ENCODE peak calls at places on chromosomes 6 and 20, in nine cellular contexts. One of them, this sample, is unnamed.

GRCh38 chr6:119243657-119244056 is 105.9 kb downstream of the MAN1A1 start:
- DNase-seq in cardiac fibroblast: no peak
- DNase-seq in NCI-H2107: no peak
- DNase-seq in GM20000: no peak
- DNase-seq in WERI-Rb-1: no peak
- DNase-seq in stimulated activated naive CD8-positive, alpha-beta T cell treated with anti-CD3 and anti-CD28 coated beads, Interleukin-15, amount 100 ng/mL, for 72 hours: no peak
- DNase-seq in cardiac muscle cell: no peak
- DNase-seq in stomach: no peak
- DNase-seq in kidney tubule cell: no peak
- DNase-seq in this sample: no peak

GRCh38 chr6:35905841-35906498 is 14.9 kb downstream of the SRPK1 start:
- DNase-seq in cardiac fibroblast: no peak
- DNase-seq in NCI-H2107: no peak
- DNase-seq in GM20000: no peak
- DNase-seq in WERI-Rb-1: peak; percentile 71
- DNase-seq in stimulated activated naive CD8-positive, alpha-beta T cell treated with anti-CD3 and anti-CD28 coated beads, Interleukin-15, amount 100 ng/mL, for 72 hours: no peak
- DNase-seq in cardiac muscle cell: peak; percentile 14
- DNase-seq in stomach: no peak
- DNase-seq in kidney tubule cell: no peak
- DNase-seq in this sample: no peak

GRCh38 chr6:168035098-168035660 is 37.7 kb downstream of the KIF25 start:
- DNase-seq in cardiac fibroblast: peak; percentile 81
- DNase-seq in NCI-H2107: no peak
- DNase-seq in GM20000: no peak
- DNase-seq in WERI-Rb-1: peak; percentile 33
- DNase-seq in stimulated activated naive CD8-positive, alpha-beta T cell treated with anti-CD3 and anti-CD28 coated beads, Interleukin-15, amount 100 ng/mL, for 72 hours: no peak
- DNase-seq in cardiac muscle cell: peak; percentile 94
- DNase-seq in stomach: peak; percentile 45
- DNase-seq in kidney tubule cell: peak; percentile 73
- DNase-seq in this sample: no peak

GRCh38 chr20:47319517-47320252 is 36.8 kb downstream of the ZMYND8 start:
- DNase-seq in cardiac fibroblast: peak; percentile 96
- DNase-seq in NCI-H2107: peak; percentile 32
- DNase-seq in GM20000: no peak
- DNase-seq in WERI-Rb-1: no peak
- DNase-seq in stimulated activated naive CD8-positive, alpha-beta T cell treated with anti-CD3 and anti-CD28 coated beads, Interleukin-15, amount 100 ng/mL, for 72 hours: no peak
- DNase-seq in cardiac muscle cell: peak; percentile 96
- DNase-seq in stomach: peak; percentile 93
- DNase-seq in kidney tubule cell: peak; percentile 68
- DNase-seq in this sample: peak; percentile 69

GRCh38 chr20:64188682-64189529 is 24.7 kb downstream of the MYT1 start:
- DNase-seq in cardiac fibroblast: peak; percentile 68
- DNase-seq in NCI-H2107: no peak
- DNase-seq in GM20000: no peak
- DNase-seq in WERI-Rb-1: peak; percentile 39
- DNase-seq in stimulated activated naive CD8-positive, alpha-beta T cell treated with anti-CD3 and anti-CD28 coated beads, Interleukin-15, amount 100 ng/mL, for 72 hours: no peak
- DNase-seq in cardiac muscle cell: peak; percentile 89
- DNase-seq in stomach: no peak
- DNase-seq in kidney tubule cell: peak; percentile 99
- DNase-seq in this sample: peak; percentile 72

GRCh38 chr20:47007826-47008655 is 113.4 kb downstream of the EYA2 start:
- DNase-seq in cardiac fibroblast: no peak
- DNase-seq in NCI-H2107: no peak
- DNase-seq in GM20000: no peak
- DNase-seq in WERI-Rb-1: peak; percentile 69
- DNase-seq in stimulated activated naive CD8-positive, alpha-beta T cell treated with anti-CD3 and anti-CD28 coated beads, Interleukin-15, amount 100 ng/mL, for 72 hours: no peak
- DNase-seq in cardiac muscle cell: no peak
- DNase-seq in stomach: no peak
- DNase-seq in kidney tubule cell: no peak
- DNase-seq in this sample: no peak

GRCh38 chr20:44714701-44715494 is at the start of gene CCN5:
- DNase-seq in cardiac fibroblast: peak; percentile 92
- DNase-seq in NCI-H2107: no peak
- DNase-seq in GM20000: no peak
- DNase-seq in WERI-Rb-1: no peak
- DNase-seq in stimulated activated naive CD8-positive, alpha-beta T cell treated with anti-CD3 and anti-CD28 coated beads, Interleukin-15, amount 100 ng/mL, for 72 hours: no peak
- DNase-seq in cardiac muscle cell: peak; percentile 91
- DNase-seq in stomach: peak; percentile 93
- DNase-seq in kidney tubule cell: peak; percentile 74
- DNase-seq in this sample: peak; percentile 91

GRCh38 chr20:64043768-64044167 is 5.7 kb downstream of the SOX18 start:
- DNase-seq in cardiac fibroblast: no peak
- DNase-seq in NCI-H2107: no peak
- DNase-seq in GM20000: no peak
- DNase-seq in WERI-Rb-1: no peak
- DNase-seq in stimulated activated naive CD8-positive, alpha-beta T cell treated with anti-CD3 and anti-CD28 coated beads, Interleukin-15, amount 100 ng/mL, for 72 hours: no peak
- DNase-seq in cardiac muscle cell: no peak
- DNase-seq in stomach: no peak
- DNase-seq in kidney tubule cell: no peak
- DNase-seq in this sample: no peak

GRCh38 chr20:52724586-52724985 is 247.6 kb upstream of the TSHZ2 start:
- DNase-seq in cardiac fibroblast: no peak
- DNase-seq in NCI-H2107: no peak
- DNase-seq in GM20000: no peak
- DNase-seq in WERI-Rb-1: no peak
- DNase-seq in stimulated activated naive CD8-positive, alpha-beta T cell treated with anti-CD3 and anti-CD28 coated beads, Interleukin-15, amount 100 ng/mL, for 72 hours: no peak
- DNase-seq in cardiac muscle cell: no peak
- DNase-seq in stomach: no peak
- DNase-seq in kidney tubule cell: no peak
- DNase-seq in this sample: peak; percentile 33

GRCh38 chr6:126891158-126891557 is 227.3 kb upstream of the RSPO3 start:
- DNase-seq in cardiac fibroblast: no peak
- DNase-seq in NCI-H2107: no peak
- DNase-seq in GM20000: no peak
- DNase-seq in WERI-Rb-1: no peak
- DNase-seq in stimulated activated naive CD8-positive, alpha-beta T cell treated with anti-CD3 and anti-CD28 coated beads, Interleukin-15, amount 100 ng/mL, for 72 hours: no peak
- DNase-seq in cardiac muscle cell: no peak
- DNase-seq in stomach: no peak
- DNase-seq in kidney tubule cell: no peak
- DNase-seq in this sample: no peak

GRCh38 chr20:58850693-58851174 is at the start of gene GNAS-AS1:
- DNase-seq in cardiac fibroblast: peak; percentile 94
- DNase-seq in NCI-H2107: no peak
- DNase-seq in GM20000: peak; percentile 96
- DNase-seq in WERI-Rb-1: peak; percentile 94
- DNase-seq in stimulated activated naive CD8-positive, alpha-beta T cell treated with anti-CD3 and anti-CD28 coated beads, Interleukin-15, amount 100 ng/mL, for 72 hours: peak; percentile 85
- DNase-seq in cardiac muscle cell: peak; percentile 93
- DNase-seq in stomach: peak; percentile 47
- DNase-seq in kidney tubule cell: peak; percentile 84
- DNase-seq in this sample: peak; percentile 91

GRCh38 chr20:12984863-12985262 is 23.9 kb upstream of the SPTLC3 start:
- DNase-seq in cardiac fibroblast: no peak
- DNase-seq in NCI-H2107: no peak
- DNase-seq in GM20000: no peak
- DNase-seq in WERI-Rb-1: no peak
- DNase-seq in stimulated activated naive CD8-positive, alpha-beta T cell treated with anti-CD3 and anti-CD28 coated beads, Interleukin-15, amount 100 ng/mL, for 72 hours: no peak
- DNase-seq in cardiac muscle cell: no peak
- DNase-seq in stomach: no peak
- DNase-seq in kidney tubule cell: peak; percentile 17
- DNase-seq in this sample: peak; percentile 45

GRCh38 chr20:56506103-56506502 is 18.4 kb upstream of the FAM209A start:
- DNase-seq in cardiac fibroblast: peak; percentile 51
- DNase-seq in NCI-H2107: no peak
- DNase-seq in GM20000: no peak
- DNase-seq in WERI-Rb-1: no peak
- DNase-seq in stimulated activated naive CD8-positive, alpha-beta T cell treated with anti-CD3 and anti-CD28 coated beads, Interleukin-15, amount 100 ng/mL, for 72 hours: no peak
- DNase-seq in cardiac muscle cell: peak; percentile 46
- DNase-seq in stomach: no peak
- DNase-seq in kidney tubule cell: no peak
- DNase-seq in this sample: no peak

GRCh38 chr20:43941476-43942212 is 27.0 kb downstream of the TOX2 start:
- DNase-seq in cardiac fibroblast: peak; percentile 85
- DNase-seq in NCI-H2107: no peak
- DNase-seq in GM20000: peak; percentile 53
- DNase-seq in WERI-Rb-1: no peak
- DNase-seq in stimulated activated naive CD8-positive, alpha-beta T cell treated with anti-CD3 and anti-CD28 coated beads, Interleukin-15, amount 100 ng/mL, for 72 hours: no peak
- DNase-seq in cardiac muscle cell: peak; percentile 82
- DNase-seq in stomach: no peak
- DNase-seq in kidney tubule cell: peak; percentile 16
- DNase-seq in this sample: peak; percentile 80

GRCh38 chr6:89977808-89978748 is 83.8 kb downstream of the GJA10 start:
- DNase-seq in cardiac fibroblast: peak; percentile 65
- DNase-seq in NCI-H2107: peak; percentile 45
- DNase-seq in GM20000: no peak
- DNase-seq in WERI-Rb-1: peak; percentile 58
- DNase-seq in stimulated activated naive CD8-positive, alpha-beta T cell treated with anti-CD3 and anti-CD28 coated beads, Interleukin-15, amount 100 ng/mL, for 72 hours: no peak
- DNase-seq in cardiac muscle cell: peak; percentile 72
- DNase-seq in stomach: no peak
- DNase-seq in kidney tubule cell: no peak
- DNase-seq in this sample: no peak

GRCh38 chr20:23156170-23156841 is 70.2 kb upstream of the CD93 start:
- DNase-seq in cardiac fibroblast: peak; percentile 52
- DNase-seq in NCI-H2107: no peak
- DNase-seq in GM20000: no peak
- DNase-seq in WERI-Rb-1: no peak
- DNase-seq in stimulated activated naive CD8-positive, alpha-beta T cell treated with anti-CD3 and anti-CD28 coated beads, Interleukin-15, amount 100 ng/mL, for 72 hours: no peak
- DNase-seq in cardiac muscle cell: peak; percentile 64
- DNase-seq in stomach: peak; percentile 37
- DNase-seq in kidney tubule cell: peak; percentile 83
- DNase-seq in this sample: peak; percentile 99

GRCh38 chr6:96065211-96065610 is 49.4 kb downstream of the FUT9 start:
- DNase-seq in cardiac fibroblast: no peak
- DNase-seq in NCI-H2107: no peak
- DNase-seq in GM20000: no peak
- DNase-seq in WERI-Rb-1: no peak
- DNase-seq in stimulated activated naive CD8-positive, alpha-beta T cell treated with anti-CD3 and anti-CD28 coated beads, Interleukin-15, amount 100 ng/mL, for 72 hours: no peak
- DNase-seq in cardiac muscle cell: no peak
- DNase-seq in stomach: no peak
- DNase-seq in kidney tubule cell: no peak
- DNase-seq in this sample: no peak

GRCh38 chr6:151763938-151764680 is 43.4 kb upstream of the ESR1 start:
- DNase-seq in cardiac fibroblast: peak; percentile 92
- DNase-seq in NCI-H2107: no peak
- DNase-seq in GM20000: peak; percentile 54
- DNase-seq in WERI-Rb-1: peak; percentile 80
- DNase-seq in stimulated activated naive CD8-positive, alpha-beta T cell treated with anti-CD3 and anti-CD28 coated beads, Interleukin-15, amount 100 ng/mL, for 72 hours: peak; percentile 39
- DNase-seq in cardiac muscle cell: peak; percentile 95
- DNase-seq in stomach: peak; percentile 94
- DNase-seq in kidney tubule cell: peak; percentile 80
- DNase-seq in this sample: peak; percentile 44

GRCh38 chr20:37681384-37681977 is 12.3 kb upstream of the CTNNBL1 start:
- DNase-seq in cardiac fibroblast: no peak
- DNase-seq in NCI-H2107: no peak
- DNase-seq in GM20000: no peak
- DNase-seq in WERI-Rb-1: no peak
- DNase-seq in stimulated activated naive CD8-positive, alpha-beta T cell treated with anti-CD3 and anti-CD28 coated beads, Interleukin-15, amount 100 ng/mL, for 72 hours: no peak
- DNase-seq in cardiac muscle cell: no peak
- DNase-seq in stomach: no peak
- DNase-seq in kidney tubule cell: no peak
- DNase-seq in this sample: peak; percentile 26

GRCh38 chr20:59673288-59673997 is 69.1 kb downstream of the PHACTR3 start:
- DNase-seq in cardiac fibroblast: no peak
- DNase-seq in NCI-H2107: no peak
- DNase-seq in GM20000: no peak
- DNase-seq in WERI-Rb-1: no peak
- DNase-seq in stimulated activated naive CD8-positive, alpha-beta T cell treated with anti-CD3 and anti-CD28 coated beads, Interleukin-15, amount 100 ng/mL, for 72 hours: no peak
- DNase-seq in cardiac muscle cell: no peak
- DNase-seq in stomach: no peak
- DNase-seq in kidney tubule cell: no peak
- DNase-seq in this sample: no peak

GRCh38 chr6:151693366-151693765 is 114.1 kb upstream of the ESR1 start:
- DNase-seq in cardiac fibroblast: no peak
- DNase-seq in NCI-H2107: no peak
- DNase-seq in GM20000: no peak
- DNase-seq in WERI-Rb-1: no peak
- DNase-seq in stimulated activated naive CD8-positive, alpha-beta T cell treated with anti-CD3 and anti-CD28 coated beads, Interleukin-15, amount 100 ng/mL, for 72 hours: no peak
- DNase-seq in cardiac muscle cell: no peak
- DNase-seq in stomach: no peak
- DNase-seq in kidney tubule cell: no peak
- DNase-seq in this sample: no peak

GRCh38 chr6:141956046-141956761 is 176.5 kb upstream of the GJE1 start:
- DNase-seq in cardiac fibroblast: peak; percentile 47
- DNase-seq in NCI-H2107: no peak
- DNase-seq in GM20000: no peak
- DNase-seq in WERI-Rb-1: no peak
- DNase-seq in stimulated activated naive CD8-positive, alpha-beta T cell treated with anti-CD3 and anti-CD28 coated beads, Interleukin-15, amount 100 ng/mL, for 72 hours: no peak
- DNase-seq in cardiac muscle cell: peak; percentile 40
- DNase-seq in stomach: no peak
- DNase-seq in kidney tubule cell: peak; percentile 65
- DNase-seq in this sample: peak; percentile 91

GRCh38 chr6:81049425-81050042 is 702.9 kb downstream of the TENT5A start:
- DNase-seq in cardiac fibroblast: peak; percentile 2
- DNase-seq in NCI-H2107: no peak
- DNase-seq in GM20000: no peak
- DNase-seq in WERI-Rb-1: no peak
- DNase-seq in stimulated activated naive CD8-positive, alpha-beta T cell treated with anti-CD3 and anti-CD28 coated beads, Interleukin-15, amount 100 ng/mL, for 72 hours: no peak
- DNase-seq in cardiac muscle cell: no peak
- DNase-seq in stomach: no peak
- DNase-seq in kidney tubule cell: no peak
- DNase-seq in this sample: peak; percentile 27

GRCh38 chr20:24634855-24635254 is 165.4 kb downstream of the SYNDIG1 start:
- DNase-seq in cardiac fibroblast: peak; percentile 85
- DNase-seq in NCI-H2107: no peak
- DNase-seq in GM20000: no peak
- DNase-seq in WERI-Rb-1: no peak
- DNase-seq in stimulated activated naive CD8-positive, alpha-beta T cell treated with anti-CD3 and anti-CD28 coated beads, Interleukin-15, amount 100 ng/mL, for 72 hours: no peak
- DNase-seq in cardiac muscle cell: peak; percentile 86
- DNase-seq in stomach: no peak
- DNase-seq in kidney tubule cell: peak; percentile 72
- DNase-seq in this sample: peak; percentile 91

GRCh38 chr20:36392989-36393388 is 86.8 kb downstream of the DLGAP4 start:
- DNase-seq in cardiac fibroblast: no peak
- DNase-seq in NCI-H2107: no peak
- DNase-seq in GM20000: no peak
- DNase-seq in WERI-Rb-1: no peak
- DNase-seq in stimulated activated naive CD8-positive, alpha-beta T cell treated with anti-CD3 and anti-CD28 coated beads, Interleukin-15, amount 100 ng/mL, for 72 hours: no peak
- DNase-seq in cardiac muscle cell: no peak
- DNase-seq in stomach: no peak
- DNase-seq in kidney tubule cell: no peak
- DNase-seq in this sample: no peak

GRCh38 chr6:158283304-158284005 is 28.8 kb upstream of the TULP4 start:
- DNase-seq in cardiac fibroblast: peak; percentile 56
- DNase-seq in NCI-H2107: no peak
- DNase-seq in GM20000: no peak
- DNase-seq in WERI-Rb-1: peak; percentile 31
- DNase-seq in stimulated activated naive CD8-positive, alpha-beta T cell treated with anti-CD3 and anti-CD28 coated beads, Interleukin-15, amount 100 ng/mL, for 72 hours: no peak
- DNase-seq in cardiac muscle cell: peak; percentile 71
- DNase-seq in stomach: no peak
- DNase-seq in kidney tubule cell: peak; percentile 14
- DNase-seq in this sample: peak; percentile 69